ENCODE peak calls at places on chromosomes 2 and 18, in eight cellular contexts. C, V, K, S, D, Z, P and O are unnamed samples.

GRCh38 chr2:182587831-182588230 is 128.2 kb upstream of the DNAJC10 start:
- DNase-seq in D (peak; percentile 36), P (no peak), C (peak; percentile 17), Z (no peak), V (peak; percentile 94), K (no peak), S (no peak), O (no peak)

GRCh38 chr18:3347286-3347803 is 85.4 kb downstream of the MYL12B start:
- DNase-seq in P (no peak), D (no peak), V (no peak), Z (no peak), S (no peak), K (no peak), C (no peak), O (no peak)

GRCh38 chr2:164000171-164000570 is 264.4 kb upstream of the FIGN start:
- DNase-seq in P (no peak), C (no peak), D (no peak), K (no peak), V (no peak), Z (no peak), S (no peak), O (no peak)

GRCh38 chr2:69122271-69122670 is 109.3 kb downstream of the ANTXR1 start:
- DNase-seq in P (no peak), V (peak; percentile 84), D (peak; percentile 76), K (no peak), S (no peak), Z (no peak), C (peak; percentile 53), O (no peak)

GRCh38 chr2:86021396-86022378 is 84.0 kb downstream of the POLR1A start:
- DNase-seq in P (no peak), V (no peak), S (no peak), Z (no peak), D (no peak), C (no peak), K (no peak), O (no peak)

GRCh38 chr2:3387644-3388411 is 8.3 kb downstream of the TRAPPC12 start:
- DNase-seq in D (no peak), S (no peak), K (no peak), C (no peak), P (no peak), Z (no peak), V (no peak), O (no peak)

GRCh38 chr18:3615374-3615773 is 165.4 kb downstream of the TGIF1 start:
- DNase-seq in S (no peak), P (no peak), D (no peak), K (no peak), Z (no peak), V (no peak), C (no peak), O (no peak)

GRCh38 chr18:43046324-43046723 is 69.2 kb downstream of the RIT2 start:
- DNase-seq in Z (no peak), C (no peak), S (no peak), K (no peak), D (no peak), V (no peak), P (no peak), O (no peak)

GRCh38 chr18:77501266-77501665 is 251.6 kb downstream of the GALR1 start:
- DNase-seq in C (no peak), V (no peak), S (no peak), Z (no peak), K (no peak), D (no peak), P (no peak), O (no peak)

GRCh38 chr2:241842067-241842415 is 16.7 kb downstream of the PDCD1 start:
- DNase-seq in K (no peak), Z (no peak), C (no peak), P (peak; percentile 45), V (no peak), S (no peak), D (no peak), O (no peak)

GRCh38 chr2:164735309-164735919 is 106.2 kb downstream of the COBLL1 start:
- DNase-seq in D (peak; percentile 38), S (no peak), P (no peak), C (peak; percentile 92), Z (no peak), K (no peak), V (no peak), O (no peak)

GRCh38 chr2:148888003-148888501 is 13.0 kb downstream of the KIF5C start:
- DNase-seq in C (no peak), V (no peak), S (no peak), K (no peak), P (peak; percentile 51), D (no peak), Z (peak; percentile 37), O (no peak)

GRCh38 chr2:172639823-172640222 is 83.9 kb downstream of the PDK1 start:
- DNase-seq in S (no peak), V (peak; percentile 99), Z (no peak), D (peak; percentile 79), C (peak; percentile 76), P (no peak), K (no peak), O (no peak)

GRCh38 chr2:21656330-21657075 is 532.7 kb downstream of the TDRD15 start:
- DNase-seq in K (no peak), V (peak; percentile 17), Z (no peak), C (no peak), P (no peak), S (no peak), D (no peak), O (no peak)

GRCh38 chr2:160927335-160927734 is 232.9 kb upstream of the TANK start:
- DNase-seq in Z (no peak), C (no peak), D (no peak), K (no peak), P (no peak), V (no peak), S (no peak), O (no peak)

GRCh38 chr2:38771632-38772031 is 6.4 kb upstream of the GEMIN6 start:
- DNase-seq in V (peak; percentile 55), P (no peak), D (peak; percentile 33), Z (no peak), C (no peak), K (no peak), S (no peak), O (no peak)

GRCh38 chr18:79869591-79870368 is 72.0 kb downstream of the KCNG2 start:
- DNase-seq in K (no peak), D (no peak), P (no peak), V (no peak), Z (no peak), C (no peak), S (no peak), O (no peak)

GRCh38 chr2:5782103-5782502 is 89.9 kb downstream of the SOX11 start:
- DNase-seq in P (no peak), Z (no peak), D (no peak), V (peak; percentile 51), C (no peak), K (no peak), S (no peak), O (no peak)

GRCh38 chr2:182444170-182444569 is 17.3 kb upstream of the PDE1A start:
- DNase-seq in K (no peak), P (no peak), Z (no peak), S (no peak), D (no peak), V (no peak), C (no peak), O (no peak)

GRCh38 chr2:29113891-29114321 is 1.3 kb upstream of the CLIP4 start:
- DNase-seq in V (peak; percentile 73), P (no peak), K (peak; percentile 53), S (no peak), Z (peak; percentile 47), D (peak; percentile 86), C (peak; percentile 97), O (peak; percentile 80)

GRCh38 chr2:29113027-29113686 is 2.1 kb upstream of the CLIP4 start:
- DNase-seq in Z (peak; percentile 16), C (peak; percentile 90), V (peak; percentile 76), K (peak; percentile 51), D (peak; percentile 57), P (no peak), S (no peak), O (no peak)

GRCh38 chr2:29114514-29114840 is 738 bp upstream of the CLIP4 start:
- DNase-seq in C (no peak), S (no peak), K (no peak), P (no peak), V (no peak), Z (no peak), D (no peak), O (no peak)

GRCh38 chr2:29115797-29116781 is 874 bp downstream of the CLIP4 start:
- DNase-seq in S (no peak), P (peak; percentile 77), Z (peak; percentile 40), C (peak; percentile 85), D (peak; percentile 87), V (peak; percentile 85), K (no peak), O (peak; percentile 89)

GRCh38 chr2:29114841-29115609 is at the start of gene CLIP4:
- DNase-seq in V (peak; percentile 51), D (peak; percentile 56), P (peak; percentile 80), K (no peak), C (peak; percentile 65), S (no peak), Z (peak; percentile 56), O (peak; percentile 55)
- H3K4me3 ChIP-seq in V (peak within 1 kb of the TSS; percentile 88), D (peak within 1 kb of the TSS; percentile 73), P (peak within 1 kb of the TSS; percentile 80), K (peak within 1 kb of the TSS; percentile 64), C (peak within 1 kb of the TSS; percentile 56), S (peak within 1 kb of the TSS; percentile 24), Z (peak within 1 kb of the TSS; percentile 54), O (peak within 1 kb of the TSS; percentile 74)

DNA sequence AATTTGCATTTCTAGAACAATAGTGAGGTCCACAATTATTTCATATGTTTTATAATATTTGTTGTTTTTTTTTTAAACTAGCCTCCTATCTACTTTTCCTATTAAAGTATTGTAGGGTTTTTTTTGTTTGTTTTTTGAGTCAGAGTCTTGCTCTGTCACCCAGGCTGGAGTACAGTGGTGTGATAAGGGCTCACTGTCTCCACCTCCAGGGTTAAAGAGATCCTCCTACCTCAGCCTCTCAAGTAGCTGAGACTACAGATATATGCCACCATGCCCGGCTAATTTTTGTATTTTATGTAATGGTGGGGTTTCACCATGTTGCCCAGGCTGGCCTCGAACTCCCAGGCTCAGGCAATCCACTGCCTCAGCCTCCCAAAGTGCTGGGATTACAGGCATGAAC is 122.5 kb downstream of the SLC39A10 start:
- DNase-seq in K (no peak), P (no peak), C (no peak), Z (no peak), V (no peak), S (no peak), D (peak; percentile 12), O (no peak)
- H3K4me3 ChIP-seq in K (no peak overlapping the region), P (no peak overlapping the region), C (no peak overlapping the region), Z (no peak overlapping the region), V (no peak overlapping the region), S (no peak overlapping the region), D (no peak overlapping the region), O (no peak overlapping the region)

GRCh38 chr2:236168110-236169067 is at the start of gene GBX2:
- DNase-seq in C (peak; percentile 66), S (no peak), V (peak; percentile 17), Z (peak; percentile 79), K (peak; percentile 80), D (peak; percentile 81), P (no peak), O (peak; percentile 86)
- H3K4me3 ChIP-seq in C (peak within 1 kb of the TSS; percentile 11), S (no peak within 1 kb of the TSS), V (peak within 1 kb of the TSS; percentile 31), Z (peak within 1 kb of the TSS; percentile 34), K (peak within 1 kb of the TSS; percentile 93), D (no peak within 1 kb of the TSS), P (no peak within 1 kb of the TSS), O (no peak within 1 kb of the TSS)

DNA sequence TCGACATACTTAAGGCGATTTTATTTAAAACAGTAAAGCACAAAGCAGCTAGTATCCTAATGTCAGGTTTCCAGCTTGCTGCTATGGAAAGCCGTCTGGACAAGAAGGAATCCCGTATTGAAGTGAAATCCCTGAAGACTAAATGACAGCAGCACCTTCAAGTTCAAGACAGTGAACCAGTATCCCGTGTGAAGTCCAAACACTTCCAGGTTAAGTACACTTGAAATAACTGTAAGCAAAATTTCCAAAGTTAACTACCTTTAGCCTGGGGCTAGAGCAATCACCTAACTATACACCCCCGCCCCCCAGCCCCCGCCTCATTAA is 1.2 kb downstream of the MBOAT2 start:
- DNase-seq in P (no peak), V (no peak), K (no peak), Z (no peak), D (no peak), C (no peak), S (no peak), O (no peak)
- H3K4me3 ChIP-seq in P (no peak overlapping the region), V (peak overlapping the region; percentile 77), K (peak overlapping the region; percentile 58), Z (peak overlapping the region; percentile 99), D (peak overlapping the region; percentile 58), C (peak overlapping the region; percentile 82), S (no peak overlapping the region), O (peak overlapping the region; percentile 89)